ENCODE peak calls at places on chromosomes 11 and 22, in seven cellular contexts. C is neuronal stem cell, U is mesendoderm, Q is mesenchymal stem cell, X is H1, L is IMR-90, H is trophoblast cell. V is an unnamed sample.

GRCh38 chr11:127332896-127333295 is 332.3 kb upstream of the KIRREL3 start:
- DNase-seq in L (no peak), X (no peak), C (no peak), Q (no peak), H (no peak), U (no peak), V (no peak)

GRCh38 chr11:27076121-27076589 is 35.5 kb downstream of the BBOX1 start:
- DNase-seq in X (no peak), L (no peak), U (no peak), Q (no peak), C (no peak), H (no peak), V (no peak)

GRCh38 chr22:22248878-22249277 is 4.3 kb downstream of the VPREB1 start:
- DNase-seq in H (no peak), C (no peak), U (no peak), X (no peak), L (no peak), Q (no peak), V (no peak)

GRCh38 chr22:41273128-41273527 is 12.9 kb downstream of the RANGAP1 start:
- DNase-seq in H (no peak), U (no peak), Q (no peak), X (no peak), C (no peak), L (no peak), V (no peak)

GRCh38 chr22:48464246-48464645 is 1363.4 kb downstream of the BRD1 start:
- DNase-seq in H (no peak), X (no peak), Q (no peak), L (no peak), C (no peak), U (peak), V (no peak)

GRCh38 chr11:108632041-108632440 is 32.8 kb upstream of the DDX10 start:
- DNase-seq in X (no peak), Q (no peak), L (no peak), C (no peak), H (peak), U (no peak), V (no peak)

GRCh38 chr11:8336356-8337114 is 72.9 kb upstream of the LMO1 start:
- DNase-seq in U (peak), H (peak), C (no peak), Q (no peak), L (no peak), X (no peak), V (no peak)

GRCh38 chr11:65078151-65078550 is 5.7 kb downstream of the CDCA5 start:
- DNase-seq in Q (peak), L (peak), X (peak), C (no peak), H (peak), U (peak), V (peak)

GRCh38 chr22:23892130-23892529 is 2.1 kb upstream of the MIF start:
- DNase-seq in L (no peak), C (no peak), X (no peak), U (no peak), H (no peak), Q (no peak), V (no peak)

GRCh38 chr22:42376721-42377177 is 55.5 kb downstream of the NFAM1 start:
- DNase-seq in H (no peak), U (peak), C (peak), X (no peak), Q (peak), L (peak), V (peak)

GRCh38 chr11:79227732-79228416 is 213.0 kb downstream of the TENM4 start:
- DNase-seq in U (peak), X (no peak), Q (no peak), L (no peak), H (no peak), C (no peak), V (no peak)

GRCh38 chr11:75602916-75603315 is 40.9 kb downstream of the SERPINH1 start:
- DNase-seq in U (no peak), Q (peak), C (no peak), L (peak), X (no peak), H (no peak), V (no peak)

GRCh38 chr11:108269583-108269982 is 46.7 kb downstream of the ATM start:
- DNase-seq in X (no peak), C (no peak), U (no peak), Q (no peak), L (no peak), H (no peak), V (no peak)

GRCh38 chr11:3995949-3996554 is 98.5 kb upstream of the RRM1 start:
- DNase-seq in L (peak), C (no peak), U (peak), Q (peak), H (no peak), X (no peak), V (no peak)

GRCh38 chr11:30585067-30585891 is 874 bp downstream of the MPPED2 start:
- DNase-seq in C (peak), H (no peak), X (peak), U (peak), L (no peak), Q (no peak), V (peak)

GRCh38 chr11:92453055-92453454 is 228.4 kb downstream of the FAT3 start:
- DNase-seq in H (no peak), U (no peak), Q (peak), X (no peak), L (peak), C (no peak), V (no peak)

GRCh38 chr22:21688341-21688705 is 22.5 kb downstream of the PPIL2 start:
- DNase-seq in C (no peak), Q (no peak), L (no peak), U (no peak), X (no peak), H (no peak), V (no peak)

GRCh38 chr11:2818503-2818902 is 67.1 kb downstream of the CDKN1C start:
- DNase-seq in C (no peak), X (no peak), H (no peak), L (no peak), Q (no peak), U (no peak), V (no peak)

GRCh38 chr11:57638005-57638760 is 11.5 kb downstream of the YPEL4 start:
- DNase-seq in H (no peak), U (peak), Q (peak), L (peak), C (peak), X (peak), V (peak)

GRCh38 chr11:45275823-45276222 is 10.3 kb downstream of the SYT13 start:
- DNase-seq in H (no peak), X (no peak), L (no peak), Q (no peak), C (no peak), U (no peak), V (no peak)

GRCh38 chr11:13114566-13115465 is 105.7 kb downstream of the RASSF10 start:
- DNase-seq in X (no peak), C (peak), H (no peak), Q (no peak), U (peak), L (no peak), V (peak)

GRCh38 chr11:123364145-123364544 is 65.9 kb upstream of the GRAMD1B start:
- DNase-seq in X (no peak), H (no peak), C (peak), Q (no peak), L (no peak), U (no peak), V (no peak)

GRCh38 chr11:79963886-79964660 is 523.2 kb upstream of the TENM4 start:
- DNase-seq in C (peak), U (no peak), H (no peak), Q (no peak), L (no peak), X (no peak), V (no peak)

GRCh38 chr11:1471736-1472135 is 14.8 kb downstream of the MOB2 start:
- DNase-seq in X (no peak), U (no peak), H (no peak), L (no peak), C (no peak), Q (no peak), V (no peak)

GRCh38 chr22:25492950-25493790 is 71.3 kb upstream of the GRK3 start:
- DNase-seq in C (no peak), U (no peak), Q (no peak), L (no peak), X (no peak), H (no peak), V (no peak)

GRCh38 chr11:44319170-44319551 is 9.2 kb upstream of the ALX4 start:
- DNase-seq in U (no peak), Q (no peak), C (no peak), H (no peak), L (no peak), X (peak), V (no peak)

GRCh38 chr11:108135845-108136599 is 14.7 kb downstream of the ACAT1 start:
- DNase-seq in U (no peak), X (no peak), C (no peak), H (no peak), Q (peak), L (peak), V (no peak)

GRCh38 chr11:79312591-79313267 is 128.1 kb downstream of the TENM4 start:
- DNase-seq in L (peak), Q (no peak), C (no peak), U (no peak), H (no peak), X (no peak), V (no peak)

GRCh38 chr11:133403900-133404299 is 128.4 kb downstream of the OPCML start:
- DNase-seq in H (no peak), L (no peak), C (no peak), U (peak), Q (no peak), X (peak), V (peak)

GRCh38 chr22:38137876-38138687 is 27.6 kb upstream of the BAIAP2L2 start:
- DNase-seq in U (no peak), L (no peak), C (no peak), Q (no peak), H (no peak), X (no peak), V (no peak)

GRCh38 chr11:43582837-43583462 is 97.6 kb upstream of the HSD17B12 start:
- DNase-seq in L (no peak), U (peak), X (peak), C (no peak), H (no peak), Q (no peak), V (peak)

GRCh38 chr11:103920449-103920848 is 116.0 kb upstream of the DDI1 start:
- DNase-seq in Q (peak), C (no peak), U (no peak), L (peak), X (no peak), H (no peak), V (no peak)

GRCh38 chr11:103491777-103492176 is 382.6 kb downstream of the DYNC2H1 start:
- DNase-seq in X (no peak), U (peak), Q (no peak), C (no peak), H (no peak), L (no peak), V (peak)

GRCh38 chr11:71927813-71928738 is at the start of gene XNDC1N:
- DNase-seq in H (no peak), L (peak), C (peak), Q (peak), U (peak), X (peak), V (peak)
- H3K9ac ChIP-seq in H (peak), L (peak), C (peak), Q (peak), U (peak), X (peak), V (peak)

GRCh38 chr11:119016216-119017009 is 1.7 kb downstream of the RPS25 start:
- DNase-seq in H (no peak), C (no peak), U (no peak), Q (no peak), X (no peak), L (no peak), V (no peak)
- H3K23ac ChIP-seq in H (no peak), C (no peak), U (no peak), Q (no peak), X (no peak), L (no peak), V (no peak)

DNA sequence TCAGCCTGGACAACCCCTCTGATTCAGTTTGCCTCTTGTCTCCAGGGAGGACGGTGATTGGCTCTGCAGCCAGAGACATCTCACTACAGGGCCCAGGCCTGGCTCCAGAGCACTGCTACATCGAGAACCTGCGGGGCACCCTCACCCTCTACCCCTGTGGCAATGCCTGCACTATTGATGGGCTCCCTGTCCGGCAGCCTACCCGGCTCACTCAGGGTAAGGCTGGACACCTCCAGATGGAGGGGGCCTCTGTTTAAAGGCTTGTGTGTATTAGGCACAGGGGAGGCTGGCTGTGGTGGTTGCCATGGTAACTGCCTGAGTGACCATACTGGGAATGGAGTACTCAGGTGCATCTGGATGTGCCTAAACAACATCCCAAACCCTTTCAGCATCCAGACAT is 8.6 kb downstream of the PHLDB1 start:
- DNase-seq in U (peak), C (no peak), X (peak), H (no peak), Q (no peak), L (no peak), V (peak)
- H3K9ac ChIP-seq in U (no peak), C (peak), X (no peak), H (peak), Q (no peak), L (no peak), V (no peak)

DNA sequence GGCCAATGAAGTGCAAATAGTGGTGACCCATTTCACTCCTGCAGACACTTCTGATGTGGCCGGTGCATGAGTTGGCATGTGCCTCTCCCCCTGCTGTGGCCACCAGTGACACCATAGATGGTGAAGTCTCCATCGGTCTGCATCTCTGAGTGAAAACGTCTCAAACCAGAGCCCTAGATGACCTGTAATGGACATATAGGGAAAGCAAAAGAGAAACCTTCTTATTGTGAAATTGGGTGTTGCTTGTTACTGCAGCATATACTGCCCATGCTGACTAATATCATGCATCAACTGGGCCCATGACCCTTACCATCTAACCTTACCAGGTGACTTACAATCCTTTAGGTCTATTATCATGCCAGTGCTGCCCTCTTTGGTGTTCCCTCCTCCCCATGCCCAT is 11.7 kb upstream of the VPS37C start:
- DNase-seq in U (no peak), H (no peak), X (no peak), L (no peak), Q (no peak), C (no peak), V (no peak)
- H3K23ac ChIP-seq in U (no peak), H (no peak), X (no peak), L (no peak), Q (no peak), C (no peak), V (no peak)

GRCh38 chr22:19463491-19464469 is 15.2 kb downstream of the UFD1 start:
- DNase-seq in C (no peak), U (no peak), H (peak), X (no peak), L (peak), Q (peak), V (no peak)

GRCh38 chr22:19463008-19463407 is 15.5 kb upstream of the C22orf39 start:
- DNase-seq in U (no peak), L (no peak), X (no peak), Q (no peak), H (no peak), C (no peak), V (no peak)

GRCh38 chr22:19464975-19465374 is 14.0 kb downstream of the UFD1 start:
- DNase-seq in C (no peak), U (no peak), L (no peak), Q (no peak), X (no peak), H (no peak), V (no peak)

GRCh38 chr22:19466126-19466716 is 12.8 kb downstream of the UFD1 start:
- DNase-seq in C (no peak), U (no peak), X (no peak), Q (no peak), L (no peak), H (no peak), V (no peak)

DNA sequence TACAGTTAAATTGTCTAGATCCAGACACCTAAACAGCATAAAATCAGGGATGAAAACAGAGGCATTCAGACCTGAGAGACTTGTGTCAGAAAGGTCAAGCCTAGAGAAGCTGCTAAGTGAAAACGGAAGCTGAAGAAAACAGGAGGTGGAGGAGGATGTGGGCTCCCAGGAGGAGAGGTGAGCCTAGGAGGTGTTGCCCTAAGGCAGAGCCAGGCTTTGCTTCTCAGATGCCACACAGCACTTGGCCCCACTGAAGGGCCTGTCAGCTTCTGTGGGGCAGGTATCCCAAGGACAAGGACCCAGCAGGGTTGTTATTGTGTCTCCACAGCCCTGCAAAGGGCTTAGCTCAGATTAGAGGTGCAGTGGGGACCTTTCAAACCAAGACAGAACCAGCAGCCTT is 14.4 kb downstream of the UFD1 start:
- DNase-seq in Q (no peak), U (no peak), X (no peak), L (no peak), H (no peak), C (no peak), V (no peak)
- H3K9ac ChIP-seq in Q (peak), U (no peak), X (no peak), L (no peak), H (peak), C (no peak), V (no peak)

GRCh38 chr22:44705022-44705297 is 3.0 kb downstream of the PRR5 start:
- DNase-seq in C (no peak), U (no peak), X (no peak), L (no peak), Q (no peak), H (no peak), V (no peak)

GRCh38 chr22:44709881-44710400 is 7.9 kb downstream of the PRR5 start:
- DNase-seq in U (no peak), L (no peak), X (no peak), Q (no peak), H (no peak), C (no peak), V (no peak)

GRCh38 chr22:44707752-44708151 is 5.7 kb downstream of the PRR5 start:
- DNase-seq in L (peak), H (no peak), C (no peak), Q (no peak), X (no peak), U (no peak), V (no peak)

GRCh38 chr22:44706488-44706887 is 4.5 kb downstream of the PRR5 start:
- DNase-seq in X (no peak), C (no peak), H (no peak), L (no peak), Q (no peak), U (no peak), V (no peak)

DNA sequence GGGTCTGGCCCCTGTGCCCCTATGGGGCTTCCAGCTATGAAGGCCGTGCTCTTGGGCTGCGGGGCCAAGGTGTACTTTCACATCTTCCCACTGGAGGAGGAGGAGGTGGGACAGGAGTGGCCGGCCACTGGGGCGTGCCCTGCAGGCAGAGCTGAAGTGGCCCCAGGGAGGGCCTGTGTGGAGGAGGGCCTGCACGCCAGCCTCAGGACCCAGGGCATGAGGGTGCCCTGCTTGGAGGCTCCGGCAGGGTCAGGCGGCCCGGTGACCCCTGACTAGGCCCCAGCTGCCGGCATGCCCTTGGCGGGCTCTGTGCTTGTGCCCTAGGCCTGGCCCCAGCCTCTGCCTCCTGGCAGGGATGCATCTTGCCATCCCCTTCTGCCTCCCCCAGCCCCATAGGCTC is 5.2 kb downstream of the PRR5 start:
- DNase-seq in X (no peak), L (no peak), U (no peak), Q (no peak), H (no peak), C (no peak), V (no peak)
- H3K23ac ChIP-seq in X (no peak), L (no peak), U (no peak), Q (no peak), H (no peak), C (peak), V (no peak)

GRCh38 chr11:96189351-96189750 is 153.6 kb downstream of the MAML2 start:
- DNase-seq in H (no peak), U (no peak), L (no peak), C (no peak), Q (no peak), X (no peak), V (no peak)

GRCh38 chr11:96187779-96188624 is 155.0 kb downstream of the MAML2 start:
- DNase-seq in H (peak), C (no peak), L (peak), X (no peak), Q (peak), U (no peak), V (no peak)

GRCh38 chr11:96186806-96187205 is 156.2 kb downstream of the MAML2 start:
- DNase-seq in L (no peak), U (no peak), Q (no peak), H (peak), X (no peak), C (no peak), V (no peak)

GRCh38 chr11:96188625-96189006 is 154.4 kb downstream of the MAML2 start:
- DNase-seq in H (no peak), L (peak), X (no peak), U (no peak), Q (peak), C (no peak), V (no peak)

DNA sequence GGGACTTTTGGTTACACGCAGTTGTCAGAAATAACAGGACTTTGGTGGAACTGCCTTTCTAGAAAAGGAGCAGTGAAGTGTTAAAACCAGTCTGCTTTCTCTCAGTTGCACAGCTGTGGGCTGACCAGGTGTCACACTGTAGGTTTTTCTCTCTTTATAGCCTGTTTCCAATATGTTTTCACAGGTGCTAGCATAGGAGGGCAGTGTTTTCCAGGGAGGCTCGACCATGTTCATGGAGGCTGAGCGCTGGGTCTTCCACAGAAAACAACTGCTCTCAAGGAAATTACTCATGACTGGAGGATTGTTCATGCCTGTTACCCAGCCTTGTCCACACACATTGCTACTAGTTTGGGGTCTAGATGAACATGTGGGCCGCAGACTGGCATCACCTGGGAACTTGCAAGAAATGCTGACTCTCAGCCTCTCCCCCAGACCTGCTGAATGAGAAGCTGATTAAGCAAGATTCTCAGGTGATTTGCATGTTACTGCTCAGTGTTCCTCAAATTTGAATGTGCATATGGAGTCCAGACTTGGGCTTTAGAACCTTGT is 157.7 kb downstream of the MAML2 start:
- DNase-seq in X (no peak), U (no peak), L (no peak), C (no peak), Q (no peak), H (no peak), V (no peak)
- H3K9ac ChIP-seq in X (no peak), U (no peak), L (no peak), C (no peak), Q (no peak), H (no peak), V (no peak)

V was measured in H9.